ENCODE peak calls at places on chromosomes 12 and 14, in ten cellular contexts. One of them, this sample, is unnamed.

GRCh38 chr14:56659964-56660551 is 80.5 kb downstream of the TMEM260 start:
- DNase-seq in GM20000: peak
- DNase-seq in AG04449: peak
- DNase-seq in AG10803: peak
- DNase-seq in lower lobe of right lung: no peak
- DNase-seq in neural progenitor cell: peak
- DNase-seq in heart right ventricle: no peak
- DNase-seq in HL-60: peak
- DNase-seq in upper lobe of right lung: no peak
- DNase-seq in ovary: no peak
- DNase-seq in this sample: peak

GRCh38 chr14:89378119-89378518 is 38.9 kb downstream of the FOXN3 start:
- DNase-seq in GM20000: peak
- DNase-seq in AG04449: peak
- DNase-seq in AG10803: no peak
- DNase-seq in lower lobe of right lung: no peak
- DNase-seq in neural progenitor cell: no peak
- DNase-seq in heart right ventricle: no peak
- DNase-seq in HL-60: no peak
- DNase-seq in upper lobe of right lung: no peak
- DNase-seq in ovary: no peak
- DNase-seq in this sample: no peak

GRCh38 chr14:99951085-99951484 is 114.1 kb upstream of the EVL start:
- DNase-seq in GM20000: no peak
- DNase-seq in AG04449: no peak
- DNase-seq in AG10803: no peak
- DNase-seq in lower lobe of right lung: no peak
- DNase-seq in neural progenitor cell: no peak
- DNase-seq in heart right ventricle: no peak
- DNase-seq in HL-60: no peak
- DNase-seq in upper lobe of right lung: no peak
- DNase-seq in ovary: no peak
- DNase-seq in this sample: no peak

GRCh38 chr12:3304436-3305135 is 186.4 kb upstream of the PRMT8 start:
- DNase-seq in GM20000: no peak
- DNase-seq in AG04449: peak
- DNase-seq in AG10803: peak
- DNase-seq in lower lobe of right lung: no peak
- DNase-seq in neural progenitor cell: no peak
- DNase-seq in heart right ventricle: no peak
- DNase-seq in HL-60: no peak
- DNase-seq in upper lobe of right lung: no peak
- DNase-seq in ovary: no peak
- DNase-seq in this sample: peak

GRCh38 chr12:27331299-27331926 is 1.2 kb upstream of the BMAL2 start:
- DNase-seq in GM20000: peak
- DNase-seq in AG04449: peak
- DNase-seq in AG10803: peak
- DNase-seq in lower lobe of right lung: no peak
- DNase-seq in neural progenitor cell: no peak
- DNase-seq in heart right ventricle: no peak
- DNase-seq in HL-60: no peak
- DNase-seq in upper lobe of right lung: no peak
- DNase-seq in ovary: no peak
- DNase-seq in this sample: peak

GRCh38 chr12:15404485-15404884 is 82.2 kb downstream of the PTPRO start:
- DNase-seq in GM20000: no peak
- DNase-seq in AG04449: peak
- DNase-seq in AG10803: no peak
- DNase-seq in lower lobe of right lung: no peak
- DNase-seq in neural progenitor cell: no peak
- DNase-seq in heart right ventricle: no peak
- DNase-seq in HL-60: no peak
- DNase-seq in upper lobe of right lung: no peak
- DNase-seq in ovary: no peak
- DNase-seq in this sample: peak

GRCh38 chr12:6018265-6018664 is 73.2 kb upstream of the ANO2 start:
- DNase-seq in GM20000: no peak
- DNase-seq in AG04449: no peak
- DNase-seq in AG10803: no peak
- DNase-seq in lower lobe of right lung: no peak
- DNase-seq in neural progenitor cell: no peak
- DNase-seq in heart right ventricle: no peak
- DNase-seq in HL-60: no peak
- DNase-seq in upper lobe of right lung: no peak
- DNase-seq in ovary: no peak
- DNase-seq in this sample: no peak

GRCh38 chr12:65754744-65755595 is 69.3 kb upstream of the HMGA2 start:
- DNase-seq in GM20000: no peak
- DNase-seq in AG04449: no peak
- DNase-seq in AG10803: no peak
- DNase-seq in lower lobe of right lung: no peak
- DNase-seq in neural progenitor cell: no peak
- DNase-seq in heart right ventricle: no peak
- DNase-seq in HL-60: no peak
- DNase-seq in upper lobe of right lung: no peak
- DNase-seq in ovary: no peak
- DNase-seq in this sample: no peak

GRCh38 chr14:55773297-55773696 is 193.3 kb downstream of the KTN1 start:
- DNase-seq in GM20000: no peak
- DNase-seq in AG04449: no peak
- DNase-seq in AG10803: no peak
- DNase-seq in lower lobe of right lung: no peak
- DNase-seq in neural progenitor cell: no peak
- DNase-seq in heart right ventricle: no peak
- DNase-seq in HL-60: no peak
- DNase-seq in upper lobe of right lung: no peak
- DNase-seq in ovary: no peak
- DNase-seq in this sample: no peak

GRCh38 chr12:9363145-9363544 is 154.9 kb upstream of the PZP start:
- DNase-seq in GM20000: no peak
- DNase-seq in AG04449: no peak
- DNase-seq in AG10803: no peak
- DNase-seq in lower lobe of right lung: no peak
- DNase-seq in neural progenitor cell: no peak
- DNase-seq in heart right ventricle: no peak
- DNase-seq in HL-60: no peak
- DNase-seq in upper lobe of right lung: no peak
- DNase-seq in ovary: no peak
- DNase-seq in this sample: no peak

GRCh38 chr12:39605501-39605900 is 14.1 kb downstream of the ABCD2 start:
- DNase-seq in GM20000: no peak
- DNase-seq in AG04449: no peak
- DNase-seq in AG10803: no peak
- DNase-seq in lower lobe of right lung: no peak
- DNase-seq in neural progenitor cell: no peak
- DNase-seq in heart right ventricle: no peak
- DNase-seq in HL-60: no peak
- DNase-seq in upper lobe of right lung: no peak
- DNase-seq in ovary: no peak
- DNase-seq in this sample: no peak

GRCh38 chr14:59507063-59507751 is 22.9 kb downstream of the JKAMP start:
- DNase-seq in GM20000: peak
- DNase-seq in AG04449: no peak
- DNase-seq in AG10803: peak
- DNase-seq in lower lobe of right lung: no peak
- DNase-seq in neural progenitor cell: peak
- DNase-seq in heart right ventricle: no peak
- DNase-seq in HL-60: peak
- DNase-seq in upper lobe of right lung: no peak
- DNase-seq in ovary: no peak
- DNase-seq in this sample: peak

GRCh38 chr12:103495158-103495782 is 498 bp downstream of the C12orf42 start:
- DNase-seq in GM20000: peak
- DNase-seq in AG04449: no peak
- DNase-seq in AG10803: no peak
- DNase-seq in lower lobe of right lung: peak
- DNase-seq in neural progenitor cell: peak
- DNase-seq in heart right ventricle: no peak
- DNase-seq in HL-60: no peak
- DNase-seq in upper lobe of right lung: peak
- DNase-seq in ovary: no peak
- DNase-seq in this sample: no peak

GRCh38 chr12:30696486-30696885 is 817 bp upstream of the IPO8 start:
- DNase-seq in GM20000: no peak
- DNase-seq in AG04449: no peak
- DNase-seq in AG10803: no peak
- DNase-seq in lower lobe of right lung: no peak
- DNase-seq in neural progenitor cell: peak
- DNase-seq in heart right ventricle: no peak
- DNase-seq in HL-60: no peak
- DNase-seq in upper lobe of right lung: no peak
- DNase-seq in ovary: peak
- DNase-seq in this sample: no peak

GRCh38 chr12:31362115-31362758 is 36.3 kb upstream of the SINHCAF start:
- DNase-seq in GM20000: no peak
- DNase-seq in AG04449: no peak
- DNase-seq in AG10803: no peak
- DNase-seq in lower lobe of right lung: no peak
- DNase-seq in neural progenitor cell: peak
- DNase-seq in heart right ventricle: no peak
- DNase-seq in HL-60: peak
- DNase-seq in upper lobe of right lung: no peak
- DNase-seq in ovary: no peak
- DNase-seq in this sample: no peak

GRCh38 chr14:55071051-55071450 is 19.6 kb downstream of the MAPK1IP1L start:
- DNase-seq in GM20000: no peak
- DNase-seq in AG04449: no peak
- DNase-seq in AG10803: no peak
- DNase-seq in lower lobe of right lung: no peak
- DNase-seq in neural progenitor cell: no peak
- DNase-seq in heart right ventricle: no peak
- DNase-seq in HL-60: no peak
- DNase-seq in upper lobe of right lung: no peak
- DNase-seq in ovary: no peak
- DNase-seq in this sample: peak

GRCh38 chr12:126719886-126720666 is 1546.9 kb upstream of the TMEM132C start:
- DNase-seq in GM20000: no peak
- DNase-seq in AG04449: no peak
- DNase-seq in AG10803: no peak
- DNase-seq in lower lobe of right lung: no peak
- DNase-seq in neural progenitor cell: peak
- DNase-seq in heart right ventricle: no peak
- DNase-seq in HL-60: no peak
- DNase-seq in upper lobe of right lung: no peak
- DNase-seq in ovary: no peak
- DNase-seq in this sample: no peak
- TF ChIP-seq CTCF in GM20000: no peak
- TF ChIP-seq CTCF in AG04449: no peak
- TF ChIP-seq CTCF in AG10803: no peak
- TF ChIP-seq CTCF in lower lobe of right lung: no peak
- TF ChIP-seq CTCF in neural progenitor cell: no peak
- TF ChIP-seq CTCF in heart right ventricle: no peak
- TF ChIP-seq CTCF in HL-60: no peak
- TF ChIP-seq CTCF in upper lobe of right lung: no peak
- TF ChIP-seq CTCF in ovary: no peak
- TF ChIP-seq CTCF in this sample: no peak

GRCh38 chr12:54612216-54612750 is 22.4 kb downstream of the LACRT start:
- DNase-seq in GM20000: no peak
- DNase-seq in AG04449: no peak
- DNase-seq in AG10803: no peak
- DNase-seq in lower lobe of right lung: no peak
- DNase-seq in neural progenitor cell: no peak
- DNase-seq in heart right ventricle: no peak
- DNase-seq in HL-60: no peak
- DNase-seq in upper lobe of right lung: no peak
- DNase-seq in ovary: no peak
- DNase-seq in this sample: no peak
- TF ChIP-seq CTCF in GM20000: no peak
- TF ChIP-seq CTCF in AG04449: no peak
- TF ChIP-seq CTCF in AG10803: no peak
- TF ChIP-seq CTCF in lower lobe of right lung: no peak
- TF ChIP-seq CTCF in neural progenitor cell: no peak
- TF ChIP-seq CTCF in heart right ventricle: no peak
- TF ChIP-seq CTCF in HL-60: no peak
- TF ChIP-seq CTCF in upper lobe of right lung: no peak
- TF ChIP-seq CTCF in ovary: no peak
- TF ChIP-seq CTCF in this sample: no peak

GRCh38 chr12:53755451-53756290 is 3.9 kb upstream of the CISTR start:
- DNase-seq in GM20000: no peak
- DNase-seq in AG04449: no peak
- DNase-seq in AG10803: no peak
- DNase-seq in lower lobe of right lung: no peak
- DNase-seq in neural progenitor cell: no peak
- DNase-seq in heart right ventricle: no peak
- DNase-seq in HL-60: no peak
- DNase-seq in upper lobe of right lung: no peak
- DNase-seq in ovary: no peak
- DNase-seq in this sample: no peak
- TF ChIP-seq CTCF in GM20000: peak
- TF ChIP-seq CTCF in AG04449: no peak
- TF ChIP-seq CTCF in AG10803: no peak
- TF ChIP-seq CTCF in lower lobe of right lung: no peak
- TF ChIP-seq CTCF in neural progenitor cell: peak
- TF ChIP-seq CTCF in heart right ventricle: no peak
- TF ChIP-seq CTCF in HL-60: no peak
- TF ChIP-seq CTCF in upper lobe of right lung: no peak
- TF ChIP-seq CTCF in ovary: no peak
- TF ChIP-seq CTCF in this sample: peak

GRCh38 chr12:121626853-121627623 is 708 bp downstream of the ORAI1 start:
- DNase-seq in GM20000: peak
- DNase-seq in AG04449: no peak
- DNase-seq in AG10803: peak
- DNase-seq in lower lobe of right lung: peak
- DNase-seq in neural progenitor cell: peak
- DNase-seq in heart right ventricle: peak
- DNase-seq in HL-60: peak
- DNase-seq in upper lobe of right lung: peak
- DNase-seq in ovary: peak
- DNase-seq in this sample: peak
- TF ChIP-seq CTCF in GM20000: peak
- TF ChIP-seq CTCF in AG04449: peak
- TF ChIP-seq CTCF in AG10803: peak
- TF ChIP-seq CTCF in lower lobe of right lung: peak
- TF ChIP-seq CTCF in neural progenitor cell: no peak
- TF ChIP-seq CTCF in heart right ventricle: no peak
- TF ChIP-seq CTCF in HL-60: no peak
- TF ChIP-seq CTCF in upper lobe of right lung: peak
- TF ChIP-seq CTCF in ovary: peak
- TF ChIP-seq CTCF in this sample: no peak

This sample was measured in HFFc6.